ENCODE peak calls at places on chromosomes 1 and 21, in nine cellular contexts. V is stimulated activated CD4-positive, alpha-beta T cell treated with anti-CD3 and anti-CD28 coated beads, Interleukin-1b, Interleukin-23, amount 100 ng/mL, for 48 hours; J is non-pigmented ciliary epithelial cell; L is T1000; Q is right cardiac atrium; U is AG09319; M is pancreas; K is occipital lobe; I is spleen. H is an unnamed sample.

GRCh38 chr1:166927701-166928100 is 47.6 kb downstream of the ILDR2 start:
- DNase-seq in V (no peak), J (no peak), L (no peak), Q (no peak), U (no peak), M (no peak), K (no peak), I (no peak), H (no peak)

GRCh38 chr1:203124546-203125317 is 2.8 kb upstream of the ADORA1 start:
- DNase-seq in V (no peak), J (no peak), L (no peak), Q (no peak), U (no peak), M (no peak), K (no peak), I (no peak), H (no peak)

GRCh38 chr1:59560807-59561450 is 253.8 kb upstream of the HOOK1 start:
- DNase-seq in V (no peak), J (no peak), L (no peak), Q (no peak), U (no peak), M (no peak), K (no peak), I (no peak), H (no peak)

GRCh38 chr1:151539321-151540020 is 638 bp upstream of the TUFT1 start:
- DNase-seq in V (peak), J (peak), L (peak), Q (peak), U (peak), M (peak), K (peak), I (peak), H (no peak)

GRCh38 chr21:20250337-20250736 is 747.9 kb upstream of the NCAM2 start:
- DNase-seq in V (no peak), J (no peak), L (no peak), Q (no peak), U (no peak), M (no peak), K (no peak), I (no peak), H (no peak)

GRCh38 chr1:222547944-222548671 is at the start of gene HHIPL2:
- DNase-seq in V (no peak), J (no peak), L (no peak), Q (no peak), U (no peak), M (no peak), K (no peak), I (no peak), H (no peak)

GRCh38 chr1:9150582-9151290 is 21.8 kb upstream of the GPR157 start:
- DNase-seq in V (no peak), J (no peak), L (no peak), Q (peak), U (no peak), M (no peak), K (no peak), I (no peak), H (no peak)

GRCh38 chr1:159879136-159879535 is 16.7 kb upstream of the VSIG8 start:
- DNase-seq in V (no peak), J (no peak), L (no peak), Q (no peak), U (no peak), M (no peak), K (no peak), I (no peak), H (no peak)

GRCh38 chr1:57796609-57797008 is 372.7 kb upstream of the DAB1 start:
- DNase-seq in V (no peak), J (peak), L (no peak), Q (no peak), U (no peak), M (no peak), K (no peak), I (no peak), H (no peak)

GRCh38 chr1:82775402-82776000 is 974.8 kb downstream of the ADGRL2 start:
- DNase-seq in V (peak), J (no peak), L (peak), Q (peak), U (no peak), M (peak), K (no peak), I (no peak), H (no peak)

GRCh38 chr1:25572708-25573590 is 29.5 kb downstream of the LDLRAP1 start:
- DNase-seq in V (peak), J (no peak), L (no peak), Q (peak), U (no peak), M (no peak), K (no peak), I (no peak), H (no peak)

GRCh38 chr1:9228589-9228988 is 6.0 kb upstream of the H6PD start:
- DNase-seq in V (peak), J (no peak), L (no peak), Q (no peak), U (no peak), M (no peak), K (no peak), I (no peak), H (no peak)

GRCh38 chr1:231272880-231273279 is 31.9 kb downstream of the GNPAT start:
- DNase-seq in V (no peak), J (peak), L (no peak), Q (no peak), U (no peak), M (no peak), K (no peak), I (no peak), H (no peak)

GRCh38 chr1:168626326-168626725 is 49.9 kb downstream of the XCL1 start:
- DNase-seq in V (no peak), J (no peak), L (no peak), Q (no peak), U (no peak), M (no peak), K (no peak), I (no peak), H (no peak)

GRCh38 chr1:9942399-9942938 is 722 bp downstream of the LZIC start:
- DNase-seq in V (no peak), J (peak), L (no peak), Q (no peak), U (peak), M (no peak), K (no peak), I (no peak), H (no peak)

GRCh38 chr1:1434131-1434811 is 1.2 kb upstream of the VWA1 start:
- DNase-seq in V (no peak), J (no peak), L (no peak), Q (peak), U (no peak), M (peak), K (peak), I (peak), H (no peak)

GRCh38 chr1:248821101-248821500 is 4.6 kb downstream of the SH3BP5L start:
- DNase-seq in V (no peak), J (peak), L (peak), Q (no peak), U (no peak), M (no peak), K (no peak), I (peak), H (no peak)

GRCh38 chr1:94832446-94832845 is 12.3 kb downstream of the SLC44A3 start:
- DNase-seq in V (no peak), J (no peak), L (no peak), Q (no peak), U (no peak), M (no peak), K (no peak), I (no peak), H (no peak)

GRCh38 chr1:27057389-27057788 is 44.7 kb upstream of the TENT5B start:
- DNase-seq in V (no peak), J (no peak), L (no peak), Q (no peak), U (no peak), M (no peak), K (no peak), I (no peak), H (no peak)

GRCh38 chr1:30824736-30825429 is 67.3 kb upstream of the LAPTM5 start:
- DNase-seq in V (no peak), J (no peak), L (no peak), Q (no peak), U (no peak), M (no peak), K (no peak), I (no peak), H (no peak)

GRCh38 chr1:247386695-247387094 is 29.3 kb upstream of the NLRP3 start:
- DNase-seq in V (no peak), J (no peak), L (no peak), Q (no peak), U (no peak), M (no peak), K (no peak), I (no peak), H (no peak)

GRCh38 chr1:15849775-15850449 is 2.4 kb downstream of the SPEN start:
- DNase-seq in V (peak), J (no peak), L (no peak), Q (peak), U (no peak), M (no peak), K (peak), I (peak), H (peak)

GRCh38 chr1:4586611-4587010 is 67.8 kb upstream of the AJAP1 start:
- DNase-seq in V (no peak), J (no peak), L (no peak), Q (no peak), U (no peak), M (no peak), K (no peak), I (no peak), H (no peak)

GRCh38 chr1:53133261-53134041 is 9.0 kb downstream of the SLC1A7 start:
- DNase-seq in V (no peak), J (no peak), L (no peak), Q (no peak), U (no peak), M (no peak), K (no peak), I (peak), H (no peak)

GRCh38 chr1:168687796-168688195 is 41.2 kb downstream of the DPT start:
- DNase-seq in V (no peak), J (no peak), L (no peak), Q (no peak), U (no peak), M (no peak), K (no peak), I (no peak), H (no peak)

GRCh38 chr1:35443768-35444518 is 113.3 kb downstream of the KIAA0319L start:
- DNase-seq in V (no peak), J (no peak), L (no peak), Q (no peak), U (no peak), M (no peak), K (no peak), I (no peak), H (no peak)

GRCh38 chr1:92872719-92873118 is 40.9 kb downstream of the RPL5 start:
- DNase-seq in V (no peak), J (no peak), L (no peak), Q (no peak), U (no peak), M (no peak), K (no peak), I (no peak), H (no peak)

GRCh38 chr1:203325004-203325417 is 19.7 kb downstream of the BTG2 start:
- DNase-seq in V (peak), J (no peak), L (no peak), Q (no peak), U (no peak), M (no peak), K (no peak), I (peak), H (peak)

GRCh38 chr1:39170731-39171375 is 33.6 kb upstream of the MACF1 start:
- DNase-seq in V (no peak), J (no peak), L (no peak), Q (no peak), U (no peak), M (no peak), K (no peak), I (no peak), H (peak)

GRCh38 chr1:2384941-2385481 is 6.3 kb downstream of the MORN1 start:
- DNase-seq in V (peak), J (no peak), L (no peak), Q (peak), U (no peak), M (peak), K (peak), I (peak), H (no peak)

GRCh38 chr21:43283136-43283924 is 114.5 kb downstream of the CRYAA start:
- DNase-seq in V (no peak), J (no peak), L (no peak), Q (peak), U (no peak), M (peak), K (no peak), I (peak), H (no peak)